ENCODE peak calls at places on chromosomes 4 and X, in nine cellular contexts. J is naive thymus-derived CD4-positive, alpha-beta T cell; K is astrocyte; H is fibroblast of lung; D is brain microvascular endothelial cell; R is ascending aorta; X is right cardiac atrium; N is thyroid gland; T is CD4-positive, CD25-positive, alpha-beta regulatory T cell. G is an unnamed sample.

GRCh38 chrX:150873616-150874015 is 24.9 kb downstream of the CD99L2 start:
- DNase-seq in N (no peak), H (peak), J (no peak), R (peak), X (no peak), K (peak), D (no peak), T (no peak), G (no peak)

GRCh38 chr4:19721587-19721986 is 530.1 kb upstream of the SLIT2 start:
- DNase-seq in N (no peak), T (no peak), D (no peak), X (no peak), R (no peak), K (no peak), J (no peak), H (no peak), G (no peak)

GRCh38 chr4:182042945-182043344 is 200.3 kb upstream of the TENM3 start:
- DNase-seq in J (no peak), R (no peak), X (no peak), T (no peak), D (no peak), N (no peak), K (no peak), H (no peak), G (no peak)

GRCh38 chrX:124256209-124256608 is 76.3 kb upstream of the TEX13D start:
- DNase-seq in R (no peak), N (no peak), D (no peak), J (no peak), K (peak), X (no peak), T (no peak), H (peak), G (no peak)

GRCh38 chr4:13036841-13037240 is 447.3 kb downstream of the RAB28 start:
- DNase-seq in X (no peak), N (no peak), R (no peak), D (no peak), K (no peak), H (no peak), T (no peak), J (no peak), G (no peak)

GRCh38 chrX:9562851-9563250 is 98.0 kb downstream of the TBL1X start:
- DNase-seq in T (no peak), N (no peak), R (peak), X (no peak), K (peak), D (peak), J (no peak), H (peak), G (no peak)

GRCh38 chr4:675036-675804 is 878 bp downstream of the MYL5 start:
- DNase-seq in H (no peak), X (peak), R (no peak), J (peak), D (no peak), K (no peak), T (no peak), N (no peak), G (no peak)

GRCh38 chr4:7487998-7488671 is 53.4 kb upstream of the PSAPL1 start:
- DNase-seq in H (no peak), J (no peak), D (no peak), X (no peak), R (no peak), K (no peak), T (no peak), N (no peak), G (no peak)

GRCh38 chr4:821181-821591 is 4.7 kb downstream of the CPLX1 start:
- DNase-seq in K (no peak), J (no peak), N (no peak), D (no peak), R (no peak), T (no peak), X (peak), H (no peak), G (no peak)

GRCh38 chrX:44223150-44223549 is 120.3 kb downstream of the EFHC2 start:
- DNase-seq in H (peak), K (peak), J (no peak), D (peak), X (no peak), N (peak), R (no peak), T (no peak), G (no peak)

GRCh38 chrX:63784902-63785692 is at the start of gene ARHGEF9:
- DNase-seq in D (no peak), R (no peak), K (no peak), H (peak), X (peak), T (no peak), J (no peak), N (peak), G (peak)

GRCh38 chr4:76246025-76246424 is 5.5 kb upstream of the FAM47E start:
- DNase-seq in R (no peak), X (no peak), N (no peak), K (no peak), J (no peak), H (no peak), T (no peak), D (no peak), G (no peak)

GRCh38 chr4:1673671-1674070 is 10.4 kb downstream of the FAM53A start:
- DNase-seq in R (no peak), H (no peak), J (no peak), X (peak), K (no peak), D (no peak), N (no peak), T (no peak), G (no peak)

GRCh38 chrX:85836868-85837267 is 210.5 kb downstream of the CHM start:
- DNase-seq in N (no peak), X (no peak), J (no peak), K (peak), D (no peak), R (no peak), H (peak), T (no peak), G (no peak)

GRCh38 chr4:149164282-149164681 is 651.4 kb downstream of the IQCM start:
- DNase-seq in R (no peak), X (no peak), N (no peak), T (no peak), J (no peak), K (peak), H (peak), D (peak), G (no peak)

DNA sequence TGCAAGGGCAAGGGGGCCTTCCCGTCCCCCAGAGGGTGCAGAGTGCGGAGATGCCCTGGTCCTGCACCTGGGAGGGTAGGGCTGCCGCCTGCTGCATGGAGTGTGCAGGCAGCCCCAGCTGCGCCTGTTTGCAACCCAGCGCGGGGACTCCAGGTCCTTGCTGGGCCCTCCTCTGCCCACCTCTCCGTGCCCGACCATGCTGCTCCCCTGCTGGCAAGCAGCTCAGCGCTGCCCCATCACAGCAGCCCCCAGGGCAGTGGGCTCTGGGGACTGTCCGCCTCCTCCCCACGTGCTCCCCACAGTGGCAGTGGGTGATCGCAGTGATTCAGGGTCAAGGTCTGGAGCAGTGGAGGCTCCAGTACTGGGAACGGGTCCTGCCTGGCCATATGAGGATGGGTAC is 5.0 kb upstream of the FBXW7 start:
- DNase-seq in N (no peak), K (no peak), H (no peak), X (peak), T (no peak), D (no peak), R (no peak), J (no peak), G (no peak)
- H3K27ac ChIP-seq in N (no peak), K (no peak), H (no peak), X (no peak), T (peak), D (no peak), R (no peak), J (peak), G (no peak)

GRCh38 chr4:172311682-172312081 is 498.5 kb downstream of the GALNTL6 start:
- DNase-seq in J (no peak), H (no peak), R (no peak), T (no peak), D (no peak), N (no peak), K (no peak), X (no peak), G (no peak)

GRCh38 chr4:172308078-172308477 is 494.9 kb downstream of the GALNTL6 start:
- DNase-seq in N (no peak), J (no peak), T (no peak), K (no peak), D (no peak), H (no peak), X (no peak), R (no peak), G (no peak)

GRCh38 chr4:172305698-172306097 is 492.5 kb downstream of the GALNTL6 start:
- DNase-seq in D (no peak), K (no peak), X (no peak), T (no peak), H (no peak), N (no peak), J (no peak), R (no peak), G (no peak)
- H3K27ac ChIP-seq in D (no peak), K (no peak), X (no peak), T (no peak), H (no peak), N (no peak), J (no peak), R (no peak), G (no peak)

GRCh38 chrX:10620121-10620699 is at the start of gene MID1:
- DNase-seq in J (no peak), X (peak), H (peak), N (peak), R (peak), K (peak), T (no peak), D (peak), G (peak)

GRCh38 chrX:10617186-10617963 is 3.0 kb downstream of the MID1 start:
- DNase-seq in D (no peak), H (no peak), R (no peak), N (no peak), X (no peak), J (no peak), T (no peak), K (no peak), G (no peak)

GRCh38 chrX:10618911-10619310 is 1.5 kb downstream of the MID1 start:
- DNase-seq in H (no peak), D (no peak), J (no peak), R (no peak), N (peak), X (no peak), T (no peak), K (no peak), G (no peak)

GRCh38 chrX:10617964-10618342 is 2.4 kb downstream of the MID1 start:
- DNase-seq in D (peak), R (no peak), N (peak), K (peak), J (no peak), H (no peak), T (no peak), X (no peak), G (no peak)

DNA sequence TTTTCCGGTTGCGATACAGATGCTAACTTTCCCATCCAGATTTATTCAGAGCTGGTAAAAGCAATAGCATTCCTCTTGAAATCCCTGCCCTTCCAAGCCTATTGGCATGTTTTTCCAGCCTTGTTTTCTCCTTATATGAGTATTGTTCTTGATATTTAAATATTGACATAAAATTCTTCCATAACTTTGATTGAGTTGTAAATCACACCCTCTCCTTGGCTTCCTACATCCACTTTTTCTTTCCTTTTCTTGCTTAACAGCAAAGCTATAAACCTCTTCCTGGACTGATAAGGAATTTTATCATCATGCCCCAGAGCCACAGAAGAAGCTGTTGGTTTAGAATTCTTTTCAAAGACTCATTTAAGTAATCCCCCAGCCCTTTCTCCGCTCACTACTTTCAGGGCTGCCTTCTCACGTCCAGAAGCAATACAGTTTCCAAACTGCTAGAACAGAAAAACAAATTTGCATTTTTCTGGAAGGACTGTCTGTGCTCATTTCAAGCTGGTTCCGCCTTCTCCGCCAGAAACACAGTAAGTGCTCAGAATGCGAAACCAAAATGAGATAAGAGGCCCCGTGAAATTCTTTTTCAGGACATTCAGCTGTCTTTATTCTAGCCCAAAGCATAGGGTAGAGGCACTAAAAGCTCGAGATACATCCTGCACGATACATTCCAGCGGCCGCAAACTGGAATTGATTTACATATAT is 922 bp downstream of the MID1 start:
- DNase-seq in N (peak), X (no peak), J (no peak), R (no peak), D (peak), H (no peak), K (no peak), T (no peak), G (no peak)
- H3K27ac ChIP-seq in N (peak), X (peak), J (no peak), R (peak), D (peak), H (peak), K (peak), T (no peak), G (peak)

GRCh38 chr4:169202878-169203277 is 67.9 kb downstream of the SH3RF1 start:
- DNase-seq in T (no peak), K (no peak), J (no peak), D (no peak), X (no peak), N (no peak), H (no peak), R (no peak), G (no peak)

GRCh38 chr4:169208090-169208455 is 62.7 kb downstream of the SH3RF1 start:
- DNase-seq in N (no peak), T (no peak), J (no peak), D (no peak), H (peak), R (no peak), X (no peak), K (no peak), G (no peak)

GRCh38 chr4:169203891-169204290 is 66.9 kb downstream of the SH3RF1 start:
- DNase-seq in N (no peak), H (no peak), R (no peak), T (no peak), X (no peak), K (no peak), J (no peak), D (no peak), G (no peak)

GRCh38 chr4:169207436-169208089 is 63.2 kb downstream of the SH3RF1 start:
- DNase-seq in R (no peak), X (no peak), K (peak), H (no peak), T (no peak), J (no peak), D (peak), N (no peak), G (no peak)

DNA sequence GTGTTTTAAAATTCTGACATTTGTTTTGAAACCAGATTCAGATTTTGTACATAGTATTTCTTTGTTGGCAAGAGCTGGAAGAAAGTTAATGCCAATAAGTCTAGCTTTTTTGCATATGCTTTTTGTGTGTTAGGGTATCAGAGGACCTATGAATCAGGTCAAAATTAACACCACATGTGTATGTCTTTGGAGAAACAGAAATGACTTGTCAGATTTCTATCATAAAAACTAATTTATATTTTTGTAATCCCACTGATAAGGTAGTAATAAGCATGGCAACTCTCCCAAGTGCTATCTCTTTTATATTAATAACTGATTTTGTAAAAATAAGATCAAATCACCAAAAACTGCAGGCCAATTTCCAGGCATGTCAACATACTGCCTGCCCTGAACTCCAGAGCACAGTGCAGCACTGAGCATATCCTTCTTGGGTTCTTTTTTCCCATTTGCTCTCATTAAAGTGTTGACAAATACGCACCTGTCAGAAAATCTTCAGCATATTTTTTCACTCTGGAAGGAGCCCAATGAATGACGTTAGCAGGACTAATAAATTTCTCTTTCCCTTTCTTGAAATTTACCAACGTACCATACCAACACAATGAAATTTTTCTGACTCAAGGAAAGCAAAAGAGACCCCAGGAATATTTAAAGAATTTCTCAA is 65.5 kb downstream of the SH3RF1 start:
- DNase-seq in J (no peak), R (no peak), H (peak), K (no peak), N (no peak), D (no peak), X (no peak), T (no peak), G (no peak)
- H3K27ac ChIP-seq in J (no peak), R (no peak), H (no peak), K (no peak), N (no peak), D (no peak), X (no peak), T (no peak), G (no peak)

DNA sequence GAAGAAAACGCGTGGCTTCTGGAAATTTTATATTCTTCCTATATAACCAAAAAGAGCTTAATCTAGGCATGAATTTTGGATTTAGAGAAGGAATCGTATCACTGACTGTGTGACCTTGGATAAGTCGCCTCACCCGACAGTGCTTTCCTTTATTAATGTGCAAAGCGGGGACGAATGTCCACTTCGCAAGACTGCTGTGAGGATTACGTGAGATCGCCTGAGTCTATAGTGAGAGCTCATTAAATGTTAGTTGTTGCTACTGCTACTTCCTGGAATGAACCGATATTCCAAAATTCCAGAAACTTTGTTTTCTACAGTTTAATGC is 448 bp upstream of the TBC1D8B start:
- DNase-seq in K (peak), H (no peak), T (no peak), R (no peak), N (no peak), X (no peak), D (no peak), J (no peak), G (no peak)
- H3K27ac ChIP-seq in K (peak), H (peak), T (no peak), R (no peak), N (peak), X (peak), D (peak), J (no peak), G (no peak)

GRCh38 chr4:54661156-54661555 is 3.4 kb downstream of the KIT start:
- DNase-seq in H (no peak), X (no peak), T (no peak), J (no peak), D (peak), K (peak), N (no peak), R (no peak), G (no peak)
- H3K27ac ChIP-seq in H (peak), X (no peak), T (no peak), J (no peak), D (peak), K (peak), N (no peak), R (no peak), G (no peak)

GRCh38 chrX:48598645-48599044 is 1.4 kb downstream of the WDR13 start:
- DNase-seq in T (no peak), D (no peak), R (no peak), J (no peak), K (no peak), N (no peak), H (no peak), X (no peak), G (no peak)
- H3K27ac ChIP-seq in T (no peak), D (peak), R (no peak), J (peak), K (peak), N (peak), H (no peak), X (peak), G (no peak)

GRCh38 chrX:108285361-108285760 is 152.9 kb downstream of the COL4A6 start:
- DNase-seq in N (peak), D (no peak), K (no peak), X (no peak), T (no peak), J (no peak), H (no peak), R (no peak), G (no peak)
- H3K27ac ChIP-seq in N (no peak), D (no peak), K (no peak), X (no peak), T (no peak), J (no peak), H (no peak), R (no peak), G (no peak)

GRCh38 chr4:104631000-104631399 is 136.3 kb upstream of the CXXC4 start:
- DNase-seq in N (no peak), K (no peak), T (no peak), J (no peak), D (no peak), H (no peak), X (no peak), R (no peak), G (no peak)
- H3K27ac ChIP-seq in N (no peak), K (no peak), T (no peak), J (no peak), D (no peak), H (no peak), X (no peak), R (no peak), G (no peak)

GRCh38 chr4:65241257-65241997 is 428.9 kb downstream of the EPHA5 start:
- DNase-seq in X (peak), J (no peak), T (no peak), N (no peak), H (no peak), D (no peak), K (no peak), R (no peak), G (no peak)
- H3K27ac ChIP-seq in X (no peak), J (no peak), T (no peak), N (no peak), H (no peak), D (no peak), K (no peak), R (no peak), G (no peak)

G was measured in caudate nucleus.